ENCODE peak calls at places on chromosomes 16 and 17, in eight cellular contexts. V, E, L, K, N, A, M and B are unnamed samples.

GRCh38 chr17:32658470-32659418 is 172.0 kb downstream of the CDK5R1 start:
- DNase-seq in A (no peak), K (no peak), M (no peak), V (no peak), L (no peak), N (no peak), E (no peak), B (no peak)

GRCh38 chr16:67659675-67660563 is at the start of gene ACD:
- DNase-seq in E (peak; percentile 86), A (peak; percentile 97), K (peak; percentile 99), N (peak; percentile 91), L (no peak), V (peak; percentile 93), M (peak; percentile 93), B (peak; percentile 98)

GRCh38 chr16:58556678-58557077 is 41.4 kb downstream of the SETD6 start:
- DNase-seq in L (no peak), A (no peak), M (no peak), K (no peak), V (no peak), E (no peak), N (no peak), B (no peak)

GRCh38 chr17:4249452-4250029 is 14.2 kb downstream of the ANKFY1 start:
- DNase-seq in K (peak; percentile 51), M (no peak), A (peak; percentile 66), N (no peak), V (peak; percentile 7), L (no peak), E (no peak), B (no peak)

GRCh38 chr17:62562656-62563055 is 64.8 kb upstream of the MRC2 start:
- DNase-seq in V (no peak), L (no peak), M (no peak), K (peak; percentile 8), N (peak; percentile 53), A (no peak), E (no peak), B (no peak)

GRCh38 chr17:68634345-68634876 is 33.2 kb upstream of the FAM20A start:
- DNase-seq in N (no peak), E (no peak), M (no peak), A (no peak), V (no peak), L (no peak), K (no peak), B (no peak)

GRCh38 chr16:85888405-85889331 is 10.3 kb upstream of the IRF8 start:
- DNase-seq in E (no peak), A (no peak), L (no peak), V (no peak), N (no peak), K (peak; percentile 61), M (no peak), B (no peak)

GRCh38 chr17:51221322-51221721 is 38.5 kb downstream of the MBTD1 start:
- DNase-seq in K (no peak), E (peak; percentile 30), A (no peak), L (no peak), V (no peak), N (no peak), M (no peak), B (no peak)

GRCh38 chr17:63571632-63572310 is 21.5 kb downstream of the DCAF7 start:
- DNase-seq in A (no peak), M (no peak), L (no peak), E (no peak), N (no peak), K (peak; percentile 58), V (no peak), B (no peak)

GRCh38 chr16:22192261-22193133 is 13.6 kb upstream of the EEF2K start:
- DNase-seq in E (peak; percentile 63), L (no peak), A (no peak), N (peak; percentile 76), M (peak; percentile 90), K (peak; percentile 82), V (peak; percentile 92), B (peak; percentile 90)

GRCh38 chr17:382644-383533 is 30.3 kb upstream of the RPH3AL start:
- DNase-seq in M (no peak), N (peak; percentile 57), V (no peak), E (peak; percentile 22), K (peak; percentile 67), L (no peak), A (peak; percentile 72), B (no peak)

GRCh38 chr17:29561541-29562517 is 5.0 kb downstream of the ABHD15 start:
- DNase-seq in N (peak; percentile 59), A (no peak), E (peak; percentile 9), K (no peak), M (no peak), L (no peak), V (no peak), B (no peak)

GRCh38 chr17:77212081-77212832 is 71.5 kb downstream of the SEC14L1 start:
- DNase-seq in V (no peak), N (no peak), K (no peak), E (no peak), L (no peak), M (no peak), A (no peak), B (no peak)

GRCh38 chr16:49698416-49698815 is 157.5 kb downstream of the ZNF423 start:
- DNase-seq in A (no peak), K (no peak), V (no peak), E (no peak), N (no peak), L (no peak), M (peak; percentile 70), B (no peak)

GRCh38 chr17:40479754-40480480 is 21.5 kb downstream of the TNS4 start:
- DNase-seq in A (no peak), L (no peak), E (no peak), V (no peak), M (no peak), K (no peak), N (no peak), B (no peak)

GRCh38 chr16:75341934-75342811 is 90.7 kb upstream of the BCAR1 start:
- DNase-seq in A (no peak), M (no peak), K (peak; percentile 55), V (no peak), L (no peak), E (peak; percentile 48), N (no peak), B (no peak)

GRCh38 chr17:56977673-56978395 is at the start of gene SCPEP1:
- DNase-seq in V (peak; percentile 77), E (peak; percentile 87), L (peak; percentile 62), N (peak; percentile 94), A (peak; percentile 99), K (peak; percentile 96), M (peak; percentile 92), B (peak; percentile 93)

GRCh38 chr17:40532520-40533253 is 31.3 kb upstream of the TNS4 start:
- DNase-seq in M (no peak), V (no peak), K (no peak), L (no peak), A (no peak), E (no peak), N (no peak), B (peak; percentile 59)